ENCODE peak calls at places on chromosomes 13 and 19, in four cellular contexts. I, J, F and W are unnamed samples.

GRCh38 chr19:10800488-10800887 is 35.5 kb downstream of the TMED1 start:
- DNase-seq in I (no peak), J (no peak), F (peak; percentile 95), W (no peak)

GRCh38 chr13:90826688-90827087 is 520.8 kb upstream of the MIR17HG start:
- DNase-seq in J (no peak), F (no peak), I (no peak), W (no peak)

GRCh38 chr13:50810998-50811397 is 32.5 kb downstream of the DLEU7 start:
- DNase-seq in F (no peak), I (peak; percentile 36), J (no peak), W (no peak)

GRCh38 chr19:46731007-46731501 is 14.1 kb upstream of the PRKD2 start:
- DNase-seq in J (peak; percentile 59), I (no peak), F (no peak), W (peak; percentile 77)

GRCh38 chr19:14139944-14140343 is 3.6 kb upstream of the ASF1B start:
- DNase-seq in F (no peak), J (no peak), I (peak; percentile 48), W (peak; percentile 67)

GRCh38 chr19:53912653-53913052 is 3.6 kb downstream of the CACNG7 start:
- DNase-seq in F (no peak), I (no peak), J (no peak), W (no peak)

GRCh38 chr13:30862707-30863106 is 43.4 kb upstream of the MEDAG start:
- DNase-seq in I (no peak), J (no peak), F (peak; percentile 93), W (peak; percentile 62)

GRCh38 chr13:106083620-106084350 is 451.7 kb downstream of the EFNB2 start:
- DNase-seq in F (peak; percentile 31), J (no peak), I (no peak), W (no peak)

GRCh38 chr13:40026174-40026585 is 370.7 kb downstream of the COG6 start:
- DNase-seq in J (no peak), I (no peak), F (no peak), W (no peak)

GRCh38 chr13:60164490-60164889 is 762 bp upstream of the DIAPH3 start:
- DNase-seq in F (no peak), J (no peak), I (no peak), W (no peak)

GRCh38 chr13:49097374-49097773 is 121.7 kb downstream of the FNDC3A start:
- DNase-seq in I (no peak), J (peak; percentile 23), F (no peak), W (no peak)

GRCh38 chr13:97548736-97549135 is 114.8 kb downstream of the RAP2A start:
- DNase-seq in J (no peak), F (no peak), I (no peak), W (no peak)

GRCh38 chr19:1944088-1944915 is 3.3 kb downstream of the CSNK1G2 start:
- DNase-seq in F (no peak), J (no peak), I (peak; percentile 66), W (no peak)

GRCh38 chr13:26017932-26018690 is 33.7 kb downstream of the SHISA2 start:
- DNase-seq in I (no peak), J (no peak), F (no peak), W (no peak)

GRCh38 chr13:98173431-98173921 is 3.6 kb downstream of the RNF113B start:
- DNase-seq in J (peak; percentile 95), F (peak; percentile 38), I (no peak), W (no peak)

GRCh38 chr13:110548891-110549794 is 12.4 kb downstream of the RAB20 start:
- DNase-seq in J (no peak), F (no peak), I (no peak), W (no peak)

GRCh38 chr19:1907563-1908363 is 2.6 kb downstream of the ADAT3 start:
- DNase-seq in J (no peak), F (no peak), I (no peak), W (no peak)

GRCh38 chr13:97212540-97213146 is 9.5 kb upstream of the MBNL2 start:
- DNase-seq in F (no peak), I (no peak), J (no peak), W (no peak)

GRCh38 chr13:83019986-83020385 is 862.3 kb downstream of the SLITRK1 start:
- DNase-seq in J (no peak), I (no peak), F (no peak), W (no peak)

GRCh38 chr19:41792513-41793413 is 3.6 kb upstream of the CEACAM3 start:
- DNase-seq in F (peak; percentile 68), J (no peak), I (peak; percentile 59), W (peak; percentile 40)

GRCh38 chr19:41411682-41412265 is 14.2 kb downstream of the BCKDHA start:
- DNase-seq in I (no peak), J (no peak), F (no peak), W (peak; percentile 80)

GRCh38 chr19:28737021-28737525 is 475.9 kb downstream of the UQCRFS1 start:
- DNase-seq in I (no peak), F (no peak), J (peak; percentile 2), W (no peak)

GRCh38 chr19:10927691-10928562 is 512 bp downstream of the YIPF2 start:
- DNase-seq in I (peak; percentile 51), F (peak; percentile 10), J (no peak), W (no peak)

GRCh38 chr13:109402976-109403375 is 383.4 kb downstream of the IRS2 start:
- DNase-seq in J (no peak), F (no peak), I (peak; percentile 77), W (no peak)

GRCh38 chr13:44128522-44128921 is 245.1 kb upstream of the SERP2 start:
- DNase-seq in J (no peak), I (no peak), F (no peak), W (peak; percentile 73)

GRCh38 chr19:4642625-4643024 is 3.3 kb downstream of the TNFAIP8L1 start:
- DNase-seq in F (no peak), I (no peak), J (no peak), W (no peak)

GRCh38 chr19:4640247-4641000 is 1.1 kb downstream of the TNFAIP8L1 start:
- DNase-seq in I (no peak), J (no peak), F (no peak), W (no peak)

GRCh38 chr19:4639531-4640246 is 373 bp downstream of the TNFAIP8L1 start:
- DNase-seq in I (no peak), F (peak; percentile 19), J (no peak), W (no peak)

GRCh38 chr19:4638828-4639530 is at the start of gene TNFAIP8L1:
- DNase-seq in F (peak; percentile 93), I (peak; percentile 98), J (peak; percentile 82), W (peak; percentile 99)

GRCh38 chr19:4641132-4641531 is 1.8 kb downstream of the TNFAIP8L1 start:
- DNase-seq in I (no peak), F (no peak), J (no peak), W (no peak)
- H3K27ac ChIP-seq in I (no peak overlapping the region), F (no peak overlapping the region), J (no peak overlapping the region), W (no peak overlapping the region)

DNA sequence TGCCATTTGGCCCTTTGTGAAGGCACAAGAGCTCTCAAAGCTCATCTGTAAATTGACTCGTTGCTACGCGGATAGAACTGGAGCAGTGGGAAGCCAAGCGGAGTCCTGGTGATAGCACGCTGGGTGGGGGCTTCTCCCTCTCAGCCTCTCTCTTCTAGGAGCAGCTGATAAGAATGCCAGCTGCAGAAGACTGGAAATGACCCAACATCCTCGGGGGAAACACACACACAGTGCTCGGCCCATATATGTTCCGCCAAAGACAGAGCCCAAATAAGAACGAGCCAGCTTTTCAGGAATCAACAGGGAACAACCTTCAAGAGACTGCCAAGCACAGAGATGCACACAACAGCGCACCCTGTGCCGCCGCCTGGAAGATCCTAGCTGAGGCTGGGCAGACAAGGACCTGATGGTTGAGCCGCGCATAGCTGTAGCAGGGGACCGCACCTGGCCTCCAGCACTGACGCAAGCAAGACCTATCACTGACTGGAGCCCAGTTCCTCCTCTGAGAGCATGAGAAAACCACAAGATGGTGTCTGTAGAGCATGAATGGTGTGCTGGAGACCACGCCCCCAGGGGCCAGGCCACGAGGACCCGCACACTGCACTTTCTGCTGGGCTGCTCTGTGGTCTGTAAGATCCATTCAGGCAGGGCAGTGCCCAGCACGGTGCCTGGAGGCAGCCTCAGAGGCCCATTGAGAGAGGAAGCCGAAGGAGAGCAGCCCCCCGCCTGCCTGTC is 16.0 kb upstream of the SLC35E1 start:
- DNase-seq in J (no peak), I (peak; percentile 78), F (no peak), W (no peak)
- H3K4me3 ChIP-seq in J (peak overlapping the region; percentile 13), I (peak overlapping the region; percentile 19), F (no peak overlapping the region), W (no peak overlapping the region)

DNA sequence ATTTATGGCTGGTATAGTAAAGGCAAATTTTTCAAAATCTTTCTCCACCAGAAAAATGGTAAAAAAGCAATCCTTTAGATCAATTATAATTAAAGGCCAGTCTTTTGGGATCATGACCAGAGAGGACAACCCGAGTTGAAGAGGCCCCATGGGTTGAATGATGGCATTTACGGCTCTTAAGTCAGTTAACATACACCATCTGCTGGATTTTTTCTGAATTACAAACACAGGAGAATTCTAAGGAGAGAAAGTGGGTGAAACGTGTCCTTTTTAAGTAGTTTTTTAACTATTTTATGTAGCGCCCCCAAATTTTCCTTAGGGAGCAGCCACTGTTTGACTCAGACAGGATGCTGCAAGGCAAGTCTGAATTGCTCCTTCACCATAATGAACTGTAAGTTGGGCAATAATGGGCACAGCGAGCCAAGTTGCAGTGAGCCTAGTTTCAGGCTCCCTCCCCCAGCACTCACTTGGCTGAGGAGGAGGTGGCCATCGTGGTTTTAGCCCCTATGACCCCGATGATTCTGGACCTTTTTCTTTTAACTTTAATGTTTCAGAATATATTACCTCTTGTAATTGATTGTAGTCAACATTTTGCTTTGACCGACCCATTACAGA is 13.6 kb upstream of the ZNF611 start:
- DNase-seq in J (no peak), I (no peak), F (no peak), W (no peak)
- TF ChIP-seq CTCF in J (peak; percentile 28), I (no peak), F (peak; percentile 40), W (peak; percentile 60)

DNA sequence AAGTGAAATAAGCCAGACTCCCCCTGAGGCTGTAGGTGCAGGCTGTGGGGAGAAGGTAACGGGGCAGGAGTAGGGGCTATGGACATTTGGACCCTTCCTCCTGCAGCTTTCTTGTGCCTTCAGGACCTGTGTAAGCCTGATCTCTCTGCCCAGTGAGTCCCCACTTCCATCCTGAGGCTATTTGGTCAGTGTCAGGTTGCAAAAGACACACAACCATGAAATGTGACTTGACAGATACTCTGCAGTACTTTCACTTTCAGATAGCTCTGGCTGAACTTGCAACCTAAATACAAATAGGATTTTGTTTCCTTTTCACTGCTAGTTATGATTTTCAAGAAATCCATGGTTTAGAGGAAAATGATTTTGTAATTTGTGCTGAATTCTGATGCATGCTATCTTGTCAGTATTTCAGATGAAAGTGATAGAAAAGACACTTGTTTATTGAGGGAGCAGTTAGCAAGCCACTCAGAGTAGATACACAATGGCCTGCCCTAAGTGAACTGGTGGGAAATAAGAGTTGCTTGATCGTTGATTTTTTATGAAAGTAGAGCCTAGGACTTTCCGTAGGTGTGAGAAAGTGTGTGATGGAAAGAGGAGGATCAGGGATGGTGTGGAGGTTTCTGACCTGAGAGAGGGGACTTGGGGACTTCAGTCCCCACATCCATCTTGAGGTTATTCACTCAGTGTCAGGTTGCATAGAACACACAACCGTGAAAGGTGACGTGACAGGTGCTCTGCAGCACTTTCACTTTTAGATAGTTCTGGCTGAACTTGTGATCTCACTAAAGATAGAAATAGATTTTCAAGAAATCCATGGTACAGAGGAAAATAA is 18.0 kb upstream of the EID2 start:
- DNase-seq in I (no peak), J (no peak), F (no peak), W (no peak)
- H3K27ac ChIP-seq in I (no peak overlapping the region), J (no peak overlapping the region), F (no peak overlapping the region), W (no peak overlapping the region)

GRCh38 chr13:47845981-47846380 is 155.1 kb downstream of the SUCLA2 start:
- DNase-seq in J (no peak), I (no peak), F (no peak), W (no peak)
- H3K4me3 ChIP-seq in J (no peak overlapping the region), I (no peak overlapping the region), F (no peak overlapping the region), W (no peak overlapping the region)